ENCODE peak calls at places on chromosomes 12 and 14, in seven cellular contexts. T is gastrocnemius medialis, I is A549, J is GM12878, A is NB4, W is testis, N is transverse colon. H is an unnamed sample.

GRCh38 chr14:29278301-29278700 is 511.7 kb downstream of the FOXG1 start:
- DNase-seq in T (no peak), I (no peak), J (no peak), A (no peak), W (no peak), N (no peak), H (no peak)

GRCh38 chr12:125403145-125403789 is 338.0 kb downstream of the AACS start:
- DNase-seq in T (no peak), I (no peak), J (no peak), A (peak), W (peak), N (no peak), H (peak)

GRCh38 chr14:55746533-55746932 is 166.5 kb downstream of the KTN1 start:
- DNase-seq in T (no peak), I (no peak), J (no peak), A (no peak), W (no peak), N (no peak), H (no peak)

GRCh38 chr12:113609692-113610469 is 138.2 kb upstream of the LHX5 start:
- DNase-seq in T (no peak), I (no peak), J (no peak), A (no peak), W (no peak), N (no peak), H (no peak)

GRCh38 chr12:29066061-29066588 is 83.0 kb upstream of the FAR2 start:
- DNase-seq in T (no peak), I (no peak), J (no peak), A (peak), W (peak), N (no peak), H (no peak)

GRCh38 chr14:93729993-93730392 is 58.3 kb downstream of the PRIMA1 start:
- DNase-seq in T (no peak), I (no peak), J (no peak), A (no peak), W (no peak), N (no peak), H (no peak)

GRCh38 chr12:95574799-95575452 is 23.6 kb upstream of the USP44 start:
- DNase-seq in T (no peak), I (peak), J (no peak), A (peak), W (no peak), N (no peak), H (peak)

GRCh38 chr14:73829526-73830431 is 21.9 kb upstream of the PTGR2 start:
- DNase-seq in T (no peak), I (no peak), J (peak), A (peak), W (no peak), N (no peak), H (peak)

GRCh38 chr14:38605193-38606114 is 349.6 kb upstream of the CLEC14A start:
- DNase-seq in T (no peak), I (no peak), J (no peak), A (peak), W (no peak), N (no peak), H (no peak)

GRCh38 chr14:105067140-105067968 is 2.1 kb upstream of the GPR132 start:
- DNase-seq in T (no peak), I (no peak), J (peak), A (peak), W (no peak), N (no peak), H (no peak)

GRCh38 chr14:23929131-23929530 is 24.4 kb upstream of the DHRS4 start:
- DNase-seq in T (no peak), I (no peak), J (no peak), A (no peak), W (no peak), N (no peak), H (no peak)

GRCh38 chr12:123532808-123533649 is 490 bp downstream of the RILPL1 start:
- DNase-seq in T (peak), I (peak), J (no peak), A (peak), W (peak), N (peak), H (peak)

GRCh38 chr14:75301666-75302325 is 23.2 kb downstream of the FOS start:
- DNase-seq in T (peak), I (no peak), J (no peak), A (peak), W (no peak), N (peak), H (no peak)
- TF ChIP-seq POLR2A in T (no peak), I (no peak), J (no peak), A (no peak), W (no peak), N (peak), H (no peak)

DNA sequence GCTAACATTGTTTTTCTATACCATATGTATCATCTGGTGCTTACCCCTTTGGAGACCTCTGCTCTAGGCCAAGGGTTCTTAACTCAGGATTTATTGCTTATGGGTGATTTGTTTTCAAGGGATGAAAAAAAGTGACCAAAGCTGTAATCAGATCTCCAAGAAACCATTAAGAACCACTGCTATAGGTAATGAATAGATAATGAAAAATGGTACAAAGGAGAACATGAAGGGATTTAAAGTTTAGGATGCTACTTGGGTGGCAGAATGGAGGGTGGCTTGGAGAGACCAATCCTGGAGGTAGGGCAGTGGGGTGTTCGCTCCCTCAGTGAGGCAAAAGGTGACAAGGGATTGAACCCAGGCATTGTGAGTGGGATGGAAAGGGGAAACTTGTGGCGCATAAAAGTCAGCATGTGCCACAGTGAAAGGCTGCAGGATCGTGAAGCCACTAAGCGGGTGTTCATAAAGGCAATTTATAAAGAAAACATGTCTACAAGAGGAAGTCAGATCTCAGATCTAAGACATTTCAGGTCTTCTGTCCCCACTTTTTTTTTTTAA is 76.7 kb upstream of the SLC38A2 start:
- DNase-seq in T (no peak), I (no peak), J (no peak), A (no peak), W (no peak), N (no peak), H (no peak)
- TF ChIP-seq POLR2A in T (no peak), I (no peak), J (no peak), A (no peak), W (no peak), N (no peak), H (no peak)

DNA sequence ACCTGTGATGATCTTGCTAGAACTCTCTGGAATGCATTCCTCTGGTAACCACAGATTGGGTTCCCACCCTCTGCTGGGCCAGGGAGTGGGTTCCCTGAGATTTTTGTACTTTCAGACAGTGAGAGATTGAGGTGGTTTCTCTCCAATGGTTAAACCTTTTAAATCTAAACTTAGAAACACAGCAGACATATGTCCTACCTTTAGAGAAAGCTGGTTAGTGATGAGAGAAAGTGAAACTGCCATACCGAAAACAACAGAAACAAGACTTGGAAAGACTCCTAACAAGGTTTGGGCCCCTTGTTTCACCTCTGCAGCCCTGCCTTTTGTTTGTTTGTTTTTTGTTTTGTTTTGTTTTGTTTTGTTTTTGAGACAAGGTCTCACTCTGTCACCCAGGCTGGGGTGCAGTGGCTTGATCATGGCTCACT is 9.7 kb upstream of the SGPP1 start:
- DNase-seq in T (no peak), I (no peak), J (peak), A (no peak), W (no peak), N (no peak), H (no peak)
- TF ChIP-seq POLR2A in T (no peak), I (no peak), J (no peak), A (no peak), W (no peak), N (no peak), H (no peak)

DNA sequence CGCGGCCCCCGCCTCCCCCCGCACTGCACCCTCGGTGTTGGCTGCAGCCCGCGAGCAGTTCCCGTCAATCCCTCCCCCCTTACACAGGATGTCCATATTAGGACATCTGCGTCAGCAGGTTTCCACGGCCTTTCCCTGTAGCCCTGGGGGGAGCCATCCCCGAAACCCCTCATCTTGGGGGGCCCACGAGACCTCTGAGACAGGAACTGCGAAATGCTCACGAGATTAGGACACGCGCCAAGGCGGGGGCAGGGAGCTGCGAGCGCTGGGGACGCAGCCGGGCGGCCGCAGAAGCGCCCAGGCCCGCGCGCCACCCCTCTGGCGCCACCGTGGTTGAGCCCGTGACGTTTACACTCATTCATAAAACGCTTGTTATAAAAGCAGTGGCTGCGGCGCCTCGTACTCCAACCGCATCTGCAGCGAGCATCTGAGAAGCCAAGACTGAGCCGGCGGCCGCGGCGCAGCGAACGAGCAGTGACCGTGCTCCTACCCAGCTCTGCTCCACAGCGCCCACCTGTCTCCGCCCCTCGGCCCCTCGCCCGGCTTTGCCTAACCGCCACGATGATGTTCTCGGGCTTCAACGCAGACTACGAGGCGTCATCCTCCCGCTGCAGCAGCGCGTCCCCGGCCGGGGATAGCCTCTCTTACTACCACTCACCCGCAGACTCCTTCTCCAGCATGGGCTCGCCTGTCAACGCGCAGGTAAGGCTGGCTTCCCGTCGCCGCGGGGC is at the start of gene FOS:
- DNase-seq in T (peak), I (peak), J (no peak), A (peak), W (peak), N (peak), H (peak)
- TF ChIP-seq POLR2A in T (peak), I (peak), J (peak), A (peak), W (peak), N (peak), H (peak)

DNA sequence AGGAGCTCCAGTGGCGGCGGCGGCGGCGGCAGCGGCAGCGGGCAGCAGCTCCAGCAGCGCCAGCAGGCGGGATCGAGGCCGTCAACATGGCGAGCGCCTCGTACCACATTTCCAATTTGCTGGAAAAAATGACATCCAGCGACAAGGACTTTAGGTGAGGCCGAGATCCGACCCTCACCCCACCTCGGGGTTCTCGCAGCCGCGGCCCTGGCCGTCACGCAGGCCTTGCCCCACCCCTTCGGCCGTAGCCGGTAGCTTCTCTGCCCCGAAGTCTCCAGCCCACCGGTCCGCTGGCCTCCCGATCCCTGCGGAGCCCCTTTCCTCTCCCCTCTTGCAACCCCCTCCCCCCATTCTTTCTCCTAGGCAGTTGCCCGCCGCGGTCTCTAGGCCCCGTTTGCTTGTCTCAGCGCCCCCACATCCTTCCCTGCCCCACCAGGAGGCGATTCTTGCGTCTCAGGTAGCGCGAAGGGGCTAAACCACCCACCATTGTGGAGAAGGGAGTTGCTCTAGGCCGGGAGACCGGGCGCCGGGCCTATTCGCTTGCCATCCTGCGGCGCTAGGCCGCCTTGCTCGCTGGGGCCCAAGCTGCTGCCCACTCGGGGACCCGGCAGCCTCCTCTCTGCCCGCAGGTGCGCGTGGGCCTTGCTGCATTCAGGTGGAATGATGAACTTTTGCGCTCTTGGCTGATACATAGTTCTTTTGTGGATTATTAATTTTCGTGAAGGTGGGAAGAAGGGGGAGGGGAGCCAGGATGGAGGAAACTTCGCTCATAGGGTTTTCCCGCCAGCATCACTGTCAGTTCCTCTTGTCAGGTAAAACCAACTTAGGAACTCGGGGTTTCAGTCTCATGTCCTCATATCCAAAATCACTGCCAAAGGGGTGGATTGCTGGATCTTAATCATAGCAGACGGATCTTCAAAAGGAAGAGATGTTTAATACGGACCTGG is 747 bp downstream of the CAND1 start:
- DNase-seq in T (no peak), I (peak), J (no peak), A (peak), W (peak), N (peak), H (peak)
- TF ChIP-seq POLR2A in T (peak), I (peak), J (peak), A (no peak), W (no peak), N (peak), H (no peak)

GRCh38 chr12:1606021-1606622 is 11.7 kb upstream of the FBXL14 start:
- DNase-seq in T (peak), I (peak), J (peak), A (peak), W (peak), N (peak), H (peak)
- TF ChIP-seq POLR2A in T (peak), I (peak), J (peak), A (no peak), W (no peak), N (peak), H (peak)